ENCODE peak calls at places on chromosomes 7 and 10, in five cellular contexts. N is IMR-90, B is neural progenitor cell, Z is A549, Q is aorta. H is an unnamed sample. For H3K4me1, the result is how much of the 10 kb centered on the place peaks cover.

GRCh38 chr10:7756360-7756992 is 31.3 kb downstream of the KIN start:
- DNase-seq in N (peak), B (peak), Z (peak), Q (no peak), H (peak)

GRCh38 chr7:120304674-120305073 is 31.7 kb downstream of the KCND2 start:
- DNase-seq in N (no peak), B (peak), Z (no peak), Q (no peak), H (no peak)

GRCh38 chr7:103679156-103680132 is 233.4 kb upstream of the SLC26A5 start:
- DNase-seq in N (peak), B (no peak), Z (no peak), Q (no peak), H (no peak)

GRCh38 chr7:158824028-158824427 is 5.3 kb downstream of the ESYT2 start:
- DNase-seq in N (no peak), B (no peak), Z (no peak), Q (no peak), H (peak)

GRCh38 chr7:114070246-114070645 is 151.4 kb upstream of the PPP1R3A start:
- DNase-seq in N (no peak), B (no peak), Z (no peak), Q (no peak), H (no peak)

GRCh38 chr7:45663167-45663921 is 89.2 kb downstream of the ADCY1 start:
- DNase-seq in N (peak), B (peak), Z (no peak), Q (no peak), H (peak)

GRCh38 chr10:125788156-125789034 is 12.8 kb upstream of the MMP21 start:
- DNase-seq in N (no peak), B (no peak), Z (no peak), Q (no peak), H (no peak)

GRCh38 chr10:76936182-76936581 is 701.4 kb downstream of the KCNMA1 start:
- DNase-seq in N (no peak), B (no peak), Z (no peak), Q (no peak), H (no peak)

GRCh38 chr7:107164092-107164491 is 4.7 kb upstream of the HBP1 start:
- DNase-seq in N (peak), B (no peak), Z (no peak), Q (no peak), H (no peak)

GRCh38 chr10:6578221-6579192 is 1.6 kb downstream of the PRKCQ start:
- DNase-seq in N (no peak), B (peak), Z (no peak), Q (no peak), H (no peak)

GRCh38 chr10:111370101-111370500 is 293.3 kb downstream of the ADRA2A start:
- DNase-seq in N (no peak), B (no peak), Z (no peak), Q (no peak), H (no peak)

GRCh38 chr10:96835826-96836365 is 3.8 kb downstream of the LCOR start:
- DNase-seq in N (peak), B (no peak), Z (no peak), Q (no peak), H (no peak)
- H3K4me1 ChIP-seq in N (under half), B (under half), Z (under half), Q (under half), H (half or more)

GRCh38 chr7:98297619-98298286 is 16.3 kb downstream of the BRI3 start:
- DNase-seq in N (no peak), B (no peak), Z (no peak), Q (no peak), H (peak)
- H3K27ac ChIP-seq in N (no peak), B (no peak), Z (no peak), Q (no peak), H (no peak)

GRCh38 chr7:106068986-106069385 is 43.1 kb downstream of the SYPL1 start:
- DNase-seq in N (no peak), B (no peak), Z (no peak), Q (no peak), H (no peak)

GRCh38 chr7:106069471-106070200 is 42.5 kb downstream of the SYPL1 start:
- DNase-seq in N (no peak), B (no peak), Z (no peak), Q (no peak), H (no peak)

GRCh38 chr7:106071356-106071998 is 40.6 kb downstream of the SYPL1 start:
- DNase-seq in N (no peak), B (no peak), Z (no peak), Q (no peak), H (peak)

GRCh38 chr7:106070567-106071254 is 41.4 kb downstream of the SYPL1 start:
- DNase-seq in N (no peak), B (no peak), Z (no peak), Q (no peak), H (no peak)

DNA sequence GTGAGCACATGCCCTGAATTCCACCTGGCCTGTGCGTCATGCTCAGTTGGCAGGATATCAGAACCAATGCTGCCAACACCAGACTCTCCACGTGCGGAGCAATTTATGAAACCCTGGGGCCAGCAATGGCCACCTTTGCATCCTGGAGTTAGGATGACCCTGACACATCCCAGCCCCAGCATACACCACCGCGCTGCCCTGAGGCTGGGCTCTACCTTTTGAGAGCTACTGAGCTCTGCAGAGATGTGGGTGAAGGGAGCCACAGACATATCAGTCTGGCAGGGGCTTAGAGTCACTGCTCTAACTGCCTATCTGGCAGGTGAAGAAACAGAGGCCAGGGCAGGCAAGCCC is 41.9 kb downstream of the SYPL1 start:
- DNase-seq in N (no peak), B (no peak), Z (no peak), Q (no peak), H (no peak)
- H3K4me1 ChIP-seq in N (under half), B (under half), Z (under half), Q (under half), H (under half)

DNA sequence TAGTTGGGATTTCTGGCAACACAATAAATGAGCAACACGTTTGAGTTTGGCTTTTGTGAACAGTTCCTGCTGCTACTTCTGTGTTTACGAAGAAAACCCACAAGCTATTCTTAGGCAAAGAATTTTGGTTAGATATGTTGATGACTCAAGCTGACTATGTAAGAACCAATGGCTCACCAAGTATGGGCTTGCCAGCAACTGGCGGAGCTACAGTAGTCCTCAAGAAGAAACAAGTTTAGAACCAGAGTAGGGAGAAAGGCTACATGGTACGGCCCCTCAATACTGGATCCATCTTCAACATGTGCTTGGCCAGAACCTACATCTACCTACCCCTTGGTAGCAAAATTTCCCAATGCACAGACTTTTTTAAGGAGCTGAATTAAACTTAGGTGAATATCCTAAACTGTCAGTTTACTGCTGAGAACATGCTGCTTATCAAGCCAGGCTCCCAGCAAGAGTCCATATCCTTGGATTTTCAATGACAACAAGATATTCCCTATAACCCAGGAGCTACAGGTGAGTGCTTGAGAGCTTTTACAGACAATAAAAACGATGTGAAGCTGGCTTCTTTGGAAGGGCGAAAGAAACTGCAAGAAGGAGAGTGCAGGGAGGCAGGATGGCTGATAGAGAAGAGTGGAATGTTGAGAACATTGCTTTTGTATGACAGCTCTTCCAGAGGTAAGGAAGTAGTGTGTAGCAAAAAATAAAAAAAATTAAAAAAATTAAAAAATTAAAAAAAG is 74.3 kb upstream of the ASAH2 start:
- DNase-seq in N (peak), B (no peak), Z (peak), Q (peak), H (peak)
- H3K27ac ChIP-seq in N (peak), B (no peak), Z (no peak), Q (peak), H (peak)

GRCh38 chr10:26381986-26382385 is 56.2 kb upstream of the APBB1IP start:
- DNase-seq in N (no peak), B (no peak), Z (no peak), Q (no peak), H (no peak)

GRCh38 chr10:26385443-26385842 is 52.7 kb upstream of the APBB1IP start:
- DNase-seq in N (no peak), B (no peak), Z (no peak), Q (no peak), H (no peak)

GRCh38 chr10:26378763-26379361 is 59.3 kb upstream of the APBB1IP start:
- DNase-seq in N (no peak), B (no peak), Z (no peak), Q (no peak), H (no peak)

GRCh38 chr10:26384600-26384999 is 53.5 kb upstream of the APBB1IP start:
- DNase-seq in N (no peak), B (no peak), Z (no peak), Q (no peak), H (no peak)

DNA sequence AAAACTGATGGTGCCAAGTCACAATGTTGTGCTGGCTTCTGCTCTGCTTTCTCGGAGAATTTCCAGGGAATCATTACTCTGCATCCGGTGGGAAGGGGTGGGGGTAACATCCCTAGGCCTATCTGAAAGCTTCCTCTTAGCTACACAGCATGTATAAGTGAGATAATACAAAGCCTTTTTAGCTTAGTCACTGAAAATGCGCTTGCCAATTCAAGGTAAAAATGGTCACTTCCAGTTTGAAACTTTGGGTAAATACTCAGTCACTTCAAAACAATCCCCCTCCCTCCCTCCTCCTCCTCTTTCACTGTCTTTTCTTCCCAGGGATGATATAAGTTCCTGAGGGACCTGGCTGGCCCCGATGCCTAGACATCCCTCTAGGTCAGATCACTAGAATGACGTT is 57.3 kb upstream of the APBB1IP start:
- DNase-seq in N (no peak), B (no peak), Z (peak), Q (no peak), H (no peak)
- H3K4me1 ChIP-seq in N (under half), B (under half), Z (under half), Q (under half), H (under half)